ENCODE peak calls at places on chromosomes 3 and 15, in ten cellular contexts. H is thoracic aorta, F is heart left ventricle, W is prostate gland, R is HepG2, I is fibroblast of lung, Q is A549, T is AG09309, C is H1, U is cardiac fibroblast. O is an unnamed sample.

GRCh38 chr3:146895026-146895749 is 290.0 kb upstream of the PLSCR5 start:
- DNase-seq in H (no peak), F (no peak), W (no peak), R (no peak), I (peak), Q (no peak), T (peak), C (no peak), U (peak), O (no peak)

GRCh38 chr3:113354307-113354706 is 87.0 kb downstream of the CFAP44 start:
- DNase-seq in H (no peak), F (no peak), W (no peak), R (no peak), I (no peak), Q (no peak), T (no peak), C (no peak), U (peak), O (no peak)

GRCh38 chr3:13705702-13706280 is 156.9 kb downstream of the FBLN2 start:
- DNase-seq in H (no peak), F (no peak), W (no peak), R (no peak), I (no peak), Q (no peak), T (no peak), C (peak), U (no peak), O (no peak)

GRCh38 chr3:187975571-187976360 is 178.2 kb upstream of the LPP start:
- DNase-seq in H (no peak), F (no peak), W (no peak), R (no peak), I (no peak), Q (no peak), T (no peak), C (no peak), U (peak), O (no peak)

GRCh38 chr3:9079674-9080073 is 116.4 kb upstream of the RAD18 start:
- DNase-seq in H (no peak), F (no peak), W (no peak), R (no peak), I (no peak), Q (no peak), T (no peak), C (no peak), U (no peak), O (no peak)

GRCh38 chr3:116442331-116443021 is 2.8 kb downstream of the LSAMP start:
- DNase-seq in H (no peak), F (no peak), W (no peak), R (no peak), I (peak), Q (no peak), T (no peak), C (no peak), U (no peak), O (no peak)

GRCh38 chr3:57069471-57070010 is 9.1 kb downstream of the SPATA12 start:
- DNase-seq in H (no peak), F (no peak), W (no peak), R (no peak), I (no peak), Q (no peak), T (no peak), C (no peak), U (no peak), O (no peak)

GRCh38 chr3:192063570-192063969 is 602.6 kb downstream of the PYDC2 start:
- DNase-seq in H (no peak), F (peak), W (no peak), R (no peak), I (peak), Q (no peak), T (no peak), C (peak), U (peak), O (no peak)

GRCh38 chr3:156553705-156554356 is 1.1 kb downstream of the SSR3 start:
- DNase-seq in H (no peak), F (no peak), W (no peak), R (peak), I (peak), Q (no peak), T (peak), C (no peak), U (peak), O (no peak)

GRCh38 chr3:58994746-58995330 is 55.0 kb downstream of the CFAP20DC start:
- DNase-seq in H (no peak), F (no peak), W (peak), R (peak), I (peak), Q (peak), T (peak), C (no peak), U (peak), O (peak)

GRCh38 chr15:48520376-48521155 is 124.9 kb downstream of the FBN1 start:
- DNase-seq in H (no peak), F (no peak), W (peak), R (peak), I (no peak), Q (no peak), T (no peak), C (peak), U (no peak), O (no peak)

GRCh38 chr3:26308454-26308853 is 314.1 kb upstream of the LRRC3B start:
- DNase-seq in H (no peak), F (no peak), W (no peak), R (no peak), I (no peak), Q (no peak), T (no peak), C (no peak), U (no peak), O (no peak)

GRCh38 chr3:179750720-179751328 is 98.0 kb downstream of the USP13 start:
- DNase-seq in H (no peak), F (no peak), W (no peak), R (peak), I (peak), Q (no peak), T (no peak), C (no peak), U (peak), O (no peak)

GRCh38 chr3:159824341-159824740 is 164.3 kb upstream of the IL12A start:
- DNase-seq in H (no peak), F (no peak), W (peak), R (peak), I (peak), Q (peak), T (no peak), C (no peak), U (peak), O (no peak)

GRCh38 chr3:52319921-52320595 is 3.9 kb downstream of the DNAH1 start:
- DNase-seq in H (no peak), F (no peak), W (no peak), R (no peak), I (no peak), Q (no peak), T (no peak), C (no peak), U (no peak), O (no peak)

GRCh38 chr15:65333441-65333820 is 29.0 kb downstream of the RNU5B-1 start:
- DNase-seq in H (no peak), F (no peak), W (no peak), R (no peak), I (no peak), Q (no peak), T (no peak), C (no peak), U (no peak), O (no peak)

GRCh38 chr3:98596902-98597500 is 3.6 kb upstream of the CPOX start:
- DNase-seq in H (no peak), F (no peak), W (no peak), R (peak), I (peak), Q (peak), T (no peak), C (no peak), U (peak), O (no peak)

GRCh38 chr15:85116066-85116465 is 134.4 kb downstream of the PDE8A start:
- DNase-seq in H (no peak), F (no peak), W (no peak), R (no peak), I (no peak), Q (no peak), T (no peak), C (peak), U (no peak), O (no peak)

GRCh38 chr15:39455502-39455991 is 125.3 kb upstream of the THBS1 start:
- DNase-seq in H (no peak), F (no peak), W (no peak), R (peak), I (peak), Q (no peak), T (no peak), C (no peak), U (peak), O (peak)

GRCh38 chr3:77699292-77699691 is 659.4 kb downstream of the ROBO2 start:
- DNase-seq in H (no peak), F (no peak), W (no peak), R (no peak), I (no peak), Q (no peak), T (no peak), C (no peak), U (no peak), O (no peak)

GRCh38 chr3:11305509-11305908 is 33.3 kb downstream of the ATG7 start:
- DNase-seq in H (no peak), F (no peak), W (no peak), R (no peak), I (no peak), Q (no peak), T (no peak), C (no peak), U (peak), O (no peak)

GRCh38 chr3:175335229-175335628 is 476.1 kb downstream of the NAALADL2 start:
- DNase-seq in H (no peak), F (no peak), W (no peak), R (no peak), I (no peak), Q (no peak), T (peak), C (no peak), U (no peak), O (no peak)

DNA sequence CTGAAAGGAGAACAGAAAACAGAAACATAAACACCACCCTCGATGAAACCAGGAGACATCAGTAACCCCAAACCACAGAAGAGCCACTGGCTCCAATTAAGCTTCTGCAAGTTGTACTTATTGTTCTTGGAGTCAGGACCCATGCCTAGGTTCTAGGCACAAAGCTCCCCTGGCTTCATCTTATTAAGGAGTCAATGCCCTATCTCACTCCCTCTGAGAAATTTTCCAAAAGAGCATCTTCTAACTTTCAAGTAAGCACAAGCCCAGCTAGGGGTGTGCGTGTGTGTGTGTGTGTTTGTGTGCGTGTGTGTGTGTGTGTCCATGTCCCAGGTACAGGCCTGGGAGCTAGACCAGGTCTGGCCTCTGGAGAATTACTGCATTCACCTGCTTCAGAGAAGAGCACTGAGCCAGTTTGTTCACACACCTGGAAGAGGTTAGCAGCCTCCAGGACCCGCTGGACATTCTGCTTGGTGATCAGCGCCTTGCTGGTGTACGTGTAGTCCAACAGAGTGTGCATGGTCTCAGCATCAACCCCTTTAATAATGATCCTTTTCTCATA is 28.0 kb downstream of the KLHL6 start:
- DNase-seq in H (no peak), F (no peak), W (no peak), R (no peak), I (no peak), Q (no peak), T (no peak), C (no peak), U (no peak), O (no peak)
- H3K4me3 ChIP-seq in H (no peak), F (no peak), W (no peak), R (no peak), I (no peak), Q (no peak), T (no peak), C (no peak), U (no peak), O (no peak)

GRCh38 chr15:40782609-40783227 is 12.9 kb downstream of the C15orf62 start:
- DNase-seq in H (no peak), F (peak), W (peak), R (peak), I (no peak), Q (peak), T (no peak), C (peak), U (peak), O (no peak)
- TF ChIP-seq CTCF in H (peak), F (peak), W (peak), R (peak), I (peak), Q (peak), T (peak), C (peak), U (peak), O (peak)

GRCh38 chr3:121836069-121836468 is 1.1 kb downstream of the EAF2 start:
- DNase-seq in H (no peak), F (no peak), W (no peak), R (no peak), I (no peak), Q (no peak), T (no peak), C (no peak), U (no peak), O (no peak)
- H3K4me3 ChIP-seq in H (peak), F (peak), W (peak), R (peak), I (no peak), Q (no peak), T (no peak), C (peak), U (no peak), O (no peak)

DNA sequence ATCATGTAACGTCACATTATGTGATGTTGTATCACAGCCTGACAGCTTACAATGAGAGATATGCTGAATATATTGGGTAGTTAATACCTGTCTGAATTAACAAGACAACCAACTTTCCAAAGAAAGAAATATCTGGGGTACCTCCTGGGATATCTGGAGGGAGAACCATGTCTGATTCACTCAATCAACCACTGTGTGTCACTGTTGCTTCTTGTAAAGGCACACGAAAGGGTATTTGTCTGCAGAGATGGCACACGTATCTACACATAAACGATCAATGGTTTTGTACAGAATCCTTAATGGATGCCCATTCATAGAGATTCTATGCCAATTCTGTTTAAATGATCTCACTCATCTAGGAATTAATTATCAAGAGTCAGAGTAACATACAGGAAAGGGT is 252.1 kb upstream of the TMCO5A start:
- DNase-seq in H (no peak), F (no peak), W (no peak), R (peak), I (peak), Q (no peak), T (no peak), C (no peak), U (peak), O (no peak)
- TF ChIP-seq CTCF in H (no peak), F (no peak), W (no peak), R (peak), I (peak), Q (no peak), T (peak), C (no peak), U (peak), O (no peak)

GRCh38 chr3:31620656-31621055 is 87.9 kb downstream of the STT3B start:
- DNase-seq in H (no peak), F (no peak), W (no peak), R (no peak), I (no peak), Q (no peak), T (no peak), C (no peak), U (no peak), O (no peak)
- H3K4me3 ChIP-seq in H (no peak), F (no peak), W (no peak), R (no peak), I (no peak), Q (no peak), T (no peak), C (no peak), U (no peak), O (no peak)

GRCh38 chr3:133437391-133438093 is 37.7 kb downstream of the BFSP2 start:
- DNase-seq in H (no peak), F (no peak), W (no peak), R (no peak), I (peak), Q (peak), T (no peak), C (no peak), U (peak), O (no peak)
- TF ChIP-seq CTCF in H (peak), F (no peak), W (no peak), R (no peak), I (peak), Q (peak), T (peak), C (no peak), U (no peak), O (peak)